ENCODE peak calls at places on chromosomes 6 and 20, in eight cellular contexts. N is ascending aorta; G is upper lobe of right lung; J is left ventricle myocardium inferior; Y is CD4-positive, alpha-beta memory T cell; I is CD8-positive, alpha-beta memory T cell; X is left lung; C is H1. M is an unnamed sample. For H3K4me1, the result is how much of the 10 kb centered on the place peaks cover.

GRCh38 chr6:63307581-63308246 is 12.1 kb downstream of the LGSN start:
- DNase-seq in N (no peak), G (no peak), J (no peak), Y (no peak), I (no peak), X (no peak), C (no peak), M (no peak)

GRCh38 chr20:63134201-63134612 is 81.7 kb downstream of the YTHDF1 start:
- DNase-seq in N (no peak), G (peak), J (no peak), Y (no peak), I (no peak), X (no peak), C (no peak), M (no peak)

GRCh38 chr6:112413805-112414204 is 66.7 kb downstream of the RFPL4B start:
- DNase-seq in N (no peak), G (no peak), J (no peak), Y (no peak), I (no peak), X (no peak), C (no peak), M (no peak)

GRCh38 chr20:25565578-25566157 is 19.7 kb downstream of the NINL start:
- DNase-seq in N (no peak), G (no peak), J (no peak), Y (no peak), I (no peak), X (no peak), C (no peak), M (no peak)

GRCh38 chr20:48781634-48782033 is 46.2 kb downstream of the PREX1 start:
- DNase-seq in N (no peak), G (no peak), J (no peak), Y (no peak), I (no peak), X (no peak), C (no peak), M (no peak)

GRCh38 chr20:39825950-39826349 is 863.1 kb downstream of the MAFB start:
- DNase-seq in N (no peak), G (no peak), J (no peak), Y (no peak), I (no peak), X (no peak), C (no peak), M (peak)

GRCh38 chr6:21451546-21452013 is 142.0 kb upstream of the SOX4 start:
- DNase-seq in N (no peak), G (no peak), J (no peak), Y (no peak), I (no peak), X (no peak), C (no peak), M (no peak)

GRCh38 chr6:32177788-32178546 is at the start of gene RNF5:
- DNase-seq in N (peak), G (peak), J (peak), Y (peak), I (peak), X (peak), C (peak), M (peak)

GRCh38 chr6:44110005-44110681 is 17.1 kb downstream of the MRPL14 start:
- DNase-seq in N (no peak), G (no peak), J (no peak), Y (no peak), I (no peak), X (no peak), C (no peak), M (no peak)

GRCh38 chr20:20930500-20930899 is 175.7 kb downstream of the LINC00237 start:
- DNase-seq in N (no peak), G (no peak), J (no peak), Y (no peak), I (no peak), X (no peak), C (no peak), M (no peak)

GRCh38 chr6:161186173-161186769 is 87.6 kb downstream of the AGPAT4 start:
- DNase-seq in N (no peak), G (peak), J (no peak), Y (no peak), I (no peak), X (peak), C (no peak), M (peak)

GRCh38 chr20:25865715-25866656 is 169.3 kb upstream of the ZNF337 start:
- DNase-seq in N (peak), G (peak), J (peak), Y (peak), I (peak), X (peak), C (peak), M (no peak)

GRCh38 chr20:60034231-60035110 is 76.2 kb downstream of the CDH26 start:
- DNase-seq in N (no peak), G (no peak), J (peak), Y (no peak), I (no peak), X (no peak), C (no peak), M (no peak)

GRCh38 chr20:62668441-62669027 is 26.2 kb downstream of the SLCO4A1 start:
- DNase-seq in N (peak), G (no peak), J (peak), Y (peak), I (peak), X (no peak), C (peak), M (no peak)

GRCh38 chr6:11275598-11275997 is 43.1 kb upstream of the NEDD9 start:
- DNase-seq in N (no peak), G (no peak), J (no peak), Y (peak), I (no peak), X (no peak), C (no peak), M (no peak)

GRCh38 chr20:23122959-23123655 is 37.0 kb upstream of the CD93 start:
- DNase-seq in N (no peak), G (peak), J (no peak), Y (no peak), I (no peak), X (no peak), C (no peak), M (no peak)
- H3K4me1 ChIP-seq in N (under half), G (under half), J (half or more), Y (under half), I (under half), X (under half), C (under half), M (under half)

GRCh38 chr6:45651301-45651700 is 273.6 kb upstream of the SUPT3H start:
- DNase-seq in N (peak), G (no peak), J (no peak), Y (no peak), I (no peak), X (no peak), C (no peak), M (no peak)

GRCh38 chr6:45653117-45653883 is 275.6 kb upstream of the SUPT3H start:
- DNase-seq in N (peak), G (no peak), J (no peak), Y (no peak), I (no peak), X (no peak), C (no peak), M (no peak)

GRCh38 chr6:45652393-45652792 is 274.7 kb upstream of the SUPT3H start:
- DNase-seq in N (no peak), G (no peak), J (no peak), Y (no peak), I (no peak), X (no peak), C (no peak), M (no peak)

GRCh38 chr6:45647341-45648138 is 269.8 kb upstream of the SUPT3H start:
- DNase-seq in N (peak), G (no peak), J (no peak), Y (no peak), I (no peak), X (no peak), C (no peak), M (peak)

DNA sequence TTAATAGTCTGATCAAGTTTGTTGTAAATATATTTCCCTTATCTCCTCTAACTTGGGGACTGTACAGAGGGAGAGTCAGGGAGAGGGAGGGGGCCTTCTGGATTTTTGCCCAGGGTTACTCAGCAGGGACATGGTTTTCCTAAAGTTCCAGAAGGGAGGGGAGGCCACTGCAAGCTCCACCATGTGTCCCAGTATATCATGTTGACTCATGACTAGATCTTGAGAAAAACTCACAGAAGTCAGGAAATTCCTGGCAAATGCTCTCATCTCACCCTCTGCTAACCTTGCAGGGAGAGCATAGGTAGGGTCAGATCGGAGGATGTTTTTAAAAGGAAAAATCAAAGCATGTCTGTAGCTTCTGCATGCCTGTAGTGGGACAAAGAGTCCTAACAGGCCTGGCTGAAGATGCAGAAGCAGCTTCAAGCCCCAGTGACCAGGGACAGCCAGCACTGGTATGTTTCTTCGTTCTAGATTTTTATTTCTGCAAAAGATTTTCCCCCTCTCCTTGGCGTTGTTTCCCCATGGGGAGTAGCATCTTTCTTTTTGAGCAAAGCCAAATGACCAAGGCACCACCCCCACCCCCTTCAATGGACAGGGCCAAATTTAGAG is 272.9 kb upstream of the SUPT3H start:
- DNase-seq in N (peak), G (no peak), J (no peak), Y (no peak), I (no peak), X (no peak), C (no peak), M (peak)
- H3K4me1 ChIP-seq in N (under half), G (under half), J (under half), Y (under half), I (under half), X (under half), C (under half), M (half or more)

GRCh38 chr6:52533491-52533890 is 43.4 kb downstream of the TRAM2 start:
- DNase-seq in N (no peak), G (no peak), J (no peak), Y (no peak), I (no peak), X (no peak), C (no peak), M (no peak)
- H3K4me1 ChIP-seq in N (under half), G (under half), J (under half), Y (under half), I (under half), X (under half), C (under half), M (under half)

GRCh38 chr20:35731469-35731788 is 10.6 kb downstream of the RBM39 start:
- DNase-seq in N (no peak), G (no peak), J (no peak), Y (no peak), I (no peak), X (no peak), C (no peak), M (no peak)

GRCh38 chr20:35730583-35731468 is 11.2 kb downstream of the RBM39 start:
- DNase-seq in N (no peak), G (no peak), J (no peak), Y (no peak), I (no peak), X (no peak), C (no peak), M (no peak)

GRCh38 chr20:35732644-35732982 is 9.4 kb downstream of the RBM39 start:
- DNase-seq in N (no peak), G (no peak), J (no peak), Y (no peak), I (no peak), X (no peak), C (no peak), M (no peak)

GRCh38 chr20:35729836-35730582 is 12.1 kb downstream of the RBM39 start:
- DNase-seq in N (no peak), G (no peak), J (no peak), Y (no peak), I (no peak), X (no peak), C (no peak), M (no peak)

DNA sequence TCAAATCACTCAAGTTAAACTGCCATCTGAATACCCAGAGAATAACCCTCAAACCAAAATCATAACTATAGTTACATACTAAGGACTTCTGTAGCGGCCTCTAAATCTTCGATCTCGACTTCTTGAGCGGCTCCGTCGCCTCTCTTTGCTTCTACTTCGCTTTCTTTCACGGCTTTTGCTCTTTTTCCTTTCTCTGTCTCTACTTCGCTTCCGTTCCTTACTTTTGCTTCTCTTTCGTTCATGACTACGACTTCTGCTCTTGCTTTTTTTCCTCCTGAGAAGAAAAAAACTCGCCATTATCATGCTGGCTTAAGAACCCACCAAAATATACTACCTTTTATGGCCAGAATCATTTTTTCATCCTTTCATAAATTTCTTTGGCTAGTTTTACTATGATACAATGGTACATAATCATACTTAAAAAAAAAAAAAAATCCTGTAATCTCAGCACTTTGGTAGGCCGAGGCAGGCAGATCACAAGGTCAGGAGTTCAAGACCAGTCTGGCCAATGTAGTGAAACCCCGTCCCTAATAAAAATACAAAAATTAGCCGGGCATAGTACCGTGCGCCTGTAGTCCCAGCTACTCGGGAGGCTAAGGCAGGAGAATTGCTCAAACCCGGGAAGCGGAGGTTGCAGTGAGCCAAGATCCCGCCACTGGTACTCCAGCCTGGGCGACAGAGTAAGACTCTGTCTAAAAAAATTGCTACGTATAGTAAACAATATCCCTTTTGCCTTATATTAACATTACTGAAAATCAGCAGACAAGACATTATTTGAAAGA is 10.0 kb downstream of the RBM39 start:
- DNase-seq in N (no peak), G (no peak), J (no peak), Y (no peak), I (no peak), X (no peak), C (no peak), M (no peak)
- H3K4me1 ChIP-seq in N (under half), G (half or more), J (half or more), Y (half or more), I (half or more), X (under half), C (under half), M (under half)

GRCh38 chr6:39886871-39887270 is 47.4 kb downstream of the MOCS1 start:
- DNase-seq in N (no peak), G (no peak), J (no peak), Y (no peak), I (no peak), X (no peak), C (no peak), M (no peak)
- H3K4me1 ChIP-seq in N (under half), G (under half), J (half or more), Y (under half), I (under half), X (under half), C (under half), M (under half)

GRCh38 chr20:57697540-57697939 is 12.3 kb downstream of the PMEPA1 start:
- DNase-seq in N (no peak), G (no peak), J (no peak), Y (no peak), I (no peak), X (no peak), C (no peak), M (no peak)
- H3K4me1 ChIP-seq in N (under half), G (under half), J (half or more), Y (under half), I (under half), X (under half), C (under half), M (half or more)

DNA sequence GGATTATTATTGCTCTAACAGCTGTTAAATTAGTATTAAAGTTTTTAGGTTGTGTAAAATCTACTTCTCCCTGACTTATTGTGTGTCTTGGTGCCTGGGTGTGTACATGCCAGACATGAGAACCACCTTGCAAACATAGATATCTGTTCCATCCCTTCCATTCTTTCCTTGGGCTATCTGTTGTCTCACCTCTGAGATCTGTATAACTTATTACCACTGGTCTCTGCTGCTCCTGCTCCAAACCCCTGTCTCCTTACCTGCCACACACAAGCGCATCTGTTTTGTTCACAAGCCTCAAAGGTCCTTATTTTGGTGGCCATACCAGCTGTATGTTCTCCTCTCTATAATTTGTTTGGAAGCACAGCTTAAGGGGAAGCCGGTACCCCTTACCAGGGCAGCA is 2.5 kb downstream of the LRRC1 start:
- DNase-seq in N (no peak), G (no peak), J (no peak), Y (no peak), I (no peak), X (no peak), C (no peak), M (no peak)
- H3K4me1 ChIP-seq in N (under half), G (under half), J (under half), Y (under half), I (under half), X (under half), C (under half), M (under half)

DNA sequence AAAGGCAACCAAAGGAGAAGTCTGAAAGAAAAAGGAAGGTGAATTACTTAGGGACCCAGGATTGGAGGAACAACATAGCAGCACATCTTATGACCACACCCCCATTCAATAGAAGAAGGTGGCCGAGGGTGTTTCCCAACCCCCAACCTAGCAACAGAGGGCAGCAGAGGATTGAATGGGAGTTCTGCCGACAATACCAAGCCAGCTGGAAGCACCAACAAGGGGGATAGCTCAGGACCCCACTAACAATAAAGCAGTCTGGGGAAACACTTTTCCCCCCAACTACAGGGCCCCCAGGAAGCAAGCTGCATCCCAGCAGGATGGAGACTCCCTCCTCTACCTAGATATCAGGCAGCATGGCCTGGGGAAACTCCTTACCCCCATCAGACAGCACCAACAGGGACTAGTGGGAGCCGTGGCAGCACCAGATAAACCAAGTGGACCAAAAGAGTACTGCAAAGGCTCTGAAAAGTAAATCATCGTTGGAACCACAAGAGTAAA is 67.7 kb downstream of the ZHX3 start:
- DNase-seq in N (no peak), G (no peak), J (no peak), Y (no peak), I (no peak), X (no peak), C (peak), M (no peak)
- H3K4me1 ChIP-seq in N (under half), G (under half), J (half or more), Y (under half), I (under half), X (under half), C (under half), M (under half)

DNA sequence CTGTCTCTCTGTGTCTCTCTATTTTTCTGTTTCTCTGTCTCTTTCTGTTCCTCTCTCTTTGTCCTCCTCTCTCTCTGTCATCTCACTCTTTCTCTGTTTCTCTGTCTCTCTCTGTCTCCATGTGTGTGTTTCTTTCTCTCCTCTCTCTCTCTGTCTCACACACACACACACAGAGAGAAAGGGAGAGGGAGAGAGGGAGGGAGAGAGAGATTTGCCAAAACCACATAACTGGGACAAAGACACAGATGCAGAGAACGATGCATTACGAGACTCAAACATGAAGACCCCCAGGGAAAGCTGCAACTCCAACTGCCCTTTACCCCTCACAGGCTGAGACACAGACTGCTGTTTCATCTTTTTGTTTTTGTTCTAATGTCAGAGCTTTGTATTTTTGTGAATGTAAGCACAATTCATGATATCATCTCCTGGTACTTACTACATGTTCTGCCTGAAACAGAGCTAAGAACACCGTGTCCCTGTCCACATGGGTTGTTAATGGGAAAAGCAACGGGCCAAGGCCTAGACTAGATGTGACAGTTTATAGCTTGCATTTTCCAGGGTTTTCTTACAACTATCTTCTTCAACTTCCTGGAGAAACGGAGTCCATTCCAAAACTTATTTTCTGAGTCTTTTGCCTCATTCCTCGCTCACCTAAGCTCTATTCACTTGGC is 177.1 kb upstream of the ARID1B start:
- DNase-seq in N (no peak), G (no peak), J (no peak), Y (no peak), I (no peak), X (no peak), C (no peak), M (no peak)
- H3K4me1 ChIP-seq in N (under half), G (under half), J (under half), Y (under half), I (under half), X (under half), C (under half), M (under half)

M was measured in keratinocyte.